ENCODE peak calls at places on chromosomes 11 and 22, in four cellular contexts. G, H, M and X are unnamed samples.

GRCh38 chr11:27485930-27486773 is 13.6 kb upstream of the LGR4 start:
- DNase-seq in G (peak), M (no peak), H (no peak), X (no peak)

GRCh38 chr11:78933361-78933760 is 358.7 kb upstream of the NARS2 start:
- DNase-seq in G (no peak), M (no peak), H (no peak), X (no peak)

GRCh38 chr11:43756575-43756974 is 76.0 kb downstream of the HSD17B12 start:
- DNase-seq in G (peak), M (no peak), H (no peak), X (no peak)

GRCh38 chr22:35739642-35740041 is 22.0 kb downstream of the APOL5 start:
- DNase-seq in H (no peak), G (peak), M (no peak), X (no peak)

GRCh38 chr11:598005-598680 is 17.6 kb downstream of the IRF7 start:
- DNase-seq in M (no peak), G (no peak), H (no peak), X (no peak)

GRCh38 chr22:43543522-43544281 is 131.9 kb downstream of the MPPED1 start:
- DNase-seq in H (no peak), M (no peak), G (no peak), X (no peak)

GRCh38 chr11:82174610-82175009 is 559.1 kb downstream of the FAM181B start:
- DNase-seq in G (no peak), H (no peak), M (no peak), X (no peak)

GRCh38 chr22:50464451-50464850 is 10.4 kb downstream of the SBF1 start:
- DNase-seq in M (no peak), G (no peak), H (no peak), X (no peak)

GRCh38 chr11:250740-251299 is 14.0 kb downstream of the PSMD13 start:
- DNase-seq in H (peak), M (peak), G (peak), X (peak)

GRCh38 chr11:63508009-63508408 is 2.1 kb downstream of the LGALS12 start:
- DNase-seq in G (peak), M (no peak), H (no peak), X (no peak)

GRCh38 chr11:41201156-41201555 is 258.3 kb downstream of the LRRC4C start:
- DNase-seq in H (no peak), M (no peak), G (peak), X (no peak)